ENCODE peak calls at places on chromosomes 5 and 9, in seven cellular contexts. J is Peyer's patch, G is H9, D is transverse colon, M is foreskin fibroblast, Y is astrocyte of the spinal cord, S is body of pancreas. Q is an unnamed sample.

GRCh38 chr5:163569284-163569683 is 63.9 kb downstream of the MAT2B start:
- DNase-seq in J (no peak), G (no peak), D (no peak), M (peak; percentile 41), Y (peak; percentile 27), S (no peak), Q (no peak)

GRCh38 chr9:97529363-97530076 is 28.1 kb downstream of the TMOD1 start:
- DNase-seq in J (no peak), G (no peak), D (no peak), M (no peak), Y (no peak), S (no peak), Q (peak; percentile 77)

GRCh38 chr5:141402553-141403328 is at the start of gene PCDHGA9:
- DNase-seq in J (no peak), G (no peak), D (no peak), M (peak; percentile 71), Y (peak; percentile 42), S (no peak), Q (no peak)

GRCh38 chr9:26723486-26723885 is 169.1 kb downstream of the CAAP1 start:
- DNase-seq in J (peak; percentile 57), G (peak; percentile 95), D (peak; percentile 52), M (no peak), Y (peak; percentile 5), S (peak; percentile 29), Q (peak; percentile 21)

GRCh38 chr5:172129174-172129764 is 58.8 kb downstream of the STK10 start:
- DNase-seq in J (no peak), G (no peak), D (no peak), M (no peak), Y (no peak), S (no peak), Q (no peak)

GRCh38 chr9:93576296-93577044 is at the start of gene PHF2:
- DNase-seq in J (peak; percentile 60), G (no peak), D (no peak), M (peak; percentile 60), Y (no peak), S (peak; percentile 44), Q (peak; percentile 78)

GRCh38 chr9:110744753-110745522 is 76.3 kb downstream of the MUSK start:
- DNase-seq in J (no peak), G (no peak), D (no peak), M (peak; percentile 98), Y (peak; percentile 98), S (no peak), Q (no peak)

GRCh38 chr9:110455860-110456259 is 118.2 kb upstream of the TXNDC8 start:
- DNase-seq in J (no peak), G (no peak), D (no peak), M (no peak), Y (no peak), S (no peak), Q (no peak)

GRCh38 chr9:93711002-93711401 is 134.6 kb downstream of the PHF2 start:
- DNase-seq in J (no peak), G (no peak), D (no peak), M (no peak), Y (no peak), S (no peak), Q (no peak)

GRCh38 chr5:60259730-60260129 is 366.2 kb upstream of the PDE4D start:
- DNase-seq in J (no peak), G (no peak), D (no peak), M (no peak), Y (no peak), S (no peak), Q (no peak)

GRCh38 chr9:69324549-69325401 is at the start of gene ENTREP1:
- DNase-seq in J (peak; percentile 84), G (peak; percentile 77), D (peak; percentile 75), M (peak; percentile 65), Y (peak; percentile 18), S (peak; percentile 78), Q (peak; percentile 35)

GRCh38 chr9:123261006-123261677 is 7.2 kb downstream of the STRBP start:
- DNase-seq in J (no peak), G (no peak), D (no peak), M (no peak), Y (no peak), S (no peak), Q (no peak)

GRCh38 chr5:56350030-56350594 is 117.0 kb upstream of the ANKRD55 start:
- DNase-seq in J (no peak), G (no peak), D (no peak), M (no peak), Y (no peak), S (no peak), Q (no peak)

GRCh38 chr9:71121275-71122168 is at the start of gene TRPM3:
- DNase-seq in J (no peak), G (peak; percentile 71), D (no peak), M (peak; percentile 2), Y (no peak), S (no peak), Q (no peak)

GRCh38 chr9:133683494-133684460 is 47.6 kb downstream of the DBH start:
- DNase-seq in J (no peak), G (no peak), D (no peak), M (peak; percentile 32), Y (no peak), S (no peak), Q (peak; percentile 74)
- TF ChIP-seq CTCF in J (no peak), G (no peak), D (no peak), M (no peak), Y (no peak), S (no peak), Q (no peak)

GRCh38 chr5:133909584-133909983 is 58.8 kb downstream of the C5orf15 start:
- DNase-seq in J (no peak), G (no peak), D (no peak), M (no peak), Y (no peak), S (no peak), Q (no peak)

GRCh38 chr5:133907075-133907474 is 61.4 kb downstream of the C5orf15 start:
- DNase-seq in J (no peak), G (no peak), D (no peak), M (no peak), Y (no peak), S (no peak), Q (no peak)

GRCh38 chr5:133912951-133913350 is 55.5 kb downstream of the C5orf15 start:
- DNase-seq in J (no peak), G (no peak), D (no peak), M (no peak), Y (no peak), S (no peak), Q (no peak)

GRCh38 chr5:133913413-133914155 is 54.8 kb downstream of the C5orf15 start:
- DNase-seq in J (no peak), G (no peak), D (no peak), M (no peak), Y (no peak), S (no peak), Q (no peak)

DNA sequence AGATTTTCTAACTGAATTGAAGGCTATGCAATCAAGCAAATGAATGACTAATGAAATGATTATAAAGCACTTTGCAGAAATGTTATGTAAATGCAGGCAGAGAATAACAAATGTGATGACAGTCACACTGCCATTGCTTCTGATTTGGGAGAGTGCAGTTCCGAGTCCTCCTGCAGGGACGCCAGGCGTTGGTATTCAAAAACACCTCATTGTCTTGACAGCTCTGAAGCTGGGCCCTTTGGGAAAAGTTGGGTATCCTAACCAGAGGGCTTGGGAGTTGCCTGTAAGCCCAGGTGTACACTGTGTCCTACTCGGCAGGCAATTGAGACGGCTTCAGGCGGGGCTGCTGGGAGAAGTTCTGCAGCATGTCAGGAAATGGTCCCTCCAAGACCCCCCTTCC is 57.8 kb downstream of the C5orf15 start:
- DNase-seq in J (no peak), G (no peak), D (no peak), M (no peak), Y (no peak), S (no peak), Q (no peak)
- TF ChIP-seq CTCF in J (no peak), G (peak; percentile 33), D (no peak), M (no peak), Y (no peak), S (no peak), Q (no peak)

GRCh38 chr9:17531642-17532254 is 47.1 kb upstream of the SH3GL2 start:
- DNase-seq in J (no peak), G (no peak), D (peak; percentile 25), M (peak; percentile 69), Y (peak; percentile 64), S (peak; percentile 39), Q (peak; percentile 52)

GRCh38 chr9:17532461-17532860 is 46.4 kb upstream of the SH3GL2 start:
- DNase-seq in J (no peak), G (no peak), D (no peak), M (no peak), Y (no peak), S (no peak), Q (no peak)

DNA sequence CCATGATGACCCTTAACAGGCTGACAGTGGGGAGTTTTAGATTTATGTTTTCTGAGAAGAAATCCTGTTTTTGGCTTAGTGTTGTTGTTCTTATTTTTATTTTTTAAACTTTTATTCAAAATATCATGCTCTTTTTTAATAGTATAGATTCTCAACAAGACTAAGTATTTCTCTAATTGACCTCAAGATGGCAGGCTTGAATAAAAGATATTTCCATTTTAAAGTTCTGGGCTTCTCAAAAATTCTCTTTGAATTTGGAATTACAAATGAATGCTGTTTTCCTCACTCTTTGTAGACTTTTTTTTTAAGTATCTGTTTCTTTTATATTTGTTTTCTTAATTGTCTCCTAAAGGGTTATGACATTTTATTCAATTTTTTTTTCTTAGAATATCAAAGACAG is 50.0 kb upstream of the SH3GL2 start:
- DNase-seq in J (no peak), G (no peak), D (no peak), M (peak; percentile 7), Y (no peak), S (no peak), Q (no peak)
- TF ChIP-seq CTCF in J (peak; percentile 18), G (peak; percentile 67), D (peak; percentile 28), M (no peak), Y (peak; percentile 22), S (peak; percentile 9), Q (no peak)

GRCh38 chr5:66239034-66239433 is 94.9 kb downstream of the SREK1 start:
- DNase-seq in J (no peak), G (no peak), D (no peak), M (no peak), Y (no peak), S (no peak), Q (no peak)
- TF ChIP-seq CTCF in J (no peak), G (peak; percentile 64), D (no peak), M (no peak), Y (peak; percentile 21), S (no peak), Q (no peak)

GRCh38 chr9:138100711-138101349 is 223.2 kb downstream of the CACNA1B start:
- DNase-seq in J (peak; percentile 43), G (peak; percentile 44), D (no peak), M (no peak), Y (no peak), S (no peak), Q (peak; percentile 32)
- TF ChIP-seq CTCF in J (no peak), G (peak; percentile 69), D (no peak), M (no peak), Y (no peak), S (no peak), Q (no peak)

DNA sequence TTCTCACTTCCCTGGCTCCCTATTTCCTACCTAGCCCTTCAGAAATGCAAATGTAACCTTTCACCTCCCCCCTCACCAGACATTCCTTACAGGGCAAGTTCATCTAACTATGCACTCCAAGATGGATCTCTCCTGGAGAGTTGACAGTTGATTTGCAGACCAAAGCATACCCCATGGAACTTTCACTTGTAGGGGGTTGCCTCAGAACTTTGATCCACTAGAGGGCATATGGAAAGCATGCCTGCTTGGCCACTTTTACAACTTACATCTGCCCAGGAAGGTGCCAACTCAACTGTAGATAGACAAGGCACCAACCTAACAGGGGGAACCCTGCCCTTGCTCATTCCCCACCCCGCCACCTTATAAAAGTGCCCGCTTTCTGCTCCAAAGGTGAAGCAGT is 187.8 kb downstream of the NXNL2 start:
- DNase-seq in J (no peak), G (no peak), D (no peak), M (peak; percentile 55), Y (peak; percentile 33), S (no peak), Q (no peak)
- TF ChIP-seq CTCF in J (no peak), G (peak; percentile 49), D (no peak), M (no peak), Y (peak; percentile 66), S (peak; percentile 17), Q (no peak)

Q was measured in GM13976.